ENCODE peak calls at places on chromosomes 7 and 10, in seven cellular contexts. One of them, this sample, is unnamed.

GRCh38 chr7:71408276-71408675 is 276.3 kb downstream of the GALNT17 start:
- DNase-seq in HCT116: no peak
- DNase-seq in WERI-Rb-1: no peak
- DNase-seq in stimulated activated CD8-positive, alpha-beta memory T cell treated with anti-CD3 and anti-CD28 coated beads, Interleukin-7, amount 100 ng/mL, for 1 hour: no peak
- DNase-seq in NCI-H345: no peak
- DNase-seq in midbrain: no peak
- DNase-seq in activated naive CD8-positive, alpha-beta T cell treated with anti-CD3 and anti-CD28 coated beads for 36 hours: no peak
- DNase-seq in this sample: no peak

GRCh38 chr10:49735848-49736563 is 26.1 kb downstream of the OGDHL start:
- DNase-seq in HCT116: no peak
- DNase-seq in WERI-Rb-1: no peak
- DNase-seq in stimulated activated CD8-positive, alpha-beta memory T cell treated with anti-CD3 and anti-CD28 coated beads, Interleukin-7, amount 100 ng/mL, for 1 hour: no peak
- DNase-seq in NCI-H345: no peak
- DNase-seq in midbrain: no peak
- DNase-seq in activated naive CD8-positive, alpha-beta T cell treated with anti-CD3 and anti-CD28 coated beads for 36 hours: no peak
- DNase-seq in this sample: no peak

GRCh38 chr10:99629625-99629978 is 9.4 kb upstream of the SLC25A28 start:
- DNase-seq in HCT116: no peak
- DNase-seq in WERI-Rb-1: no peak
- DNase-seq in stimulated activated CD8-positive, alpha-beta memory T cell treated with anti-CD3 and anti-CD28 coated beads, Interleukin-7, amount 100 ng/mL, for 1 hour: no peak
- DNase-seq in NCI-H345: no peak
- DNase-seq in midbrain: no peak
- DNase-seq in activated naive CD8-positive, alpha-beta T cell treated with anti-CD3 and anti-CD28 coated beads for 36 hours: no peak
- DNase-seq in this sample: no peak

GRCh38 chr7:142110638-142111037 is 880 bp upstream of the MGAM2 start:
- DNase-seq in HCT116: no peak
- DNase-seq in WERI-Rb-1: no peak
- DNase-seq in stimulated activated CD8-positive, alpha-beta memory T cell treated with anti-CD3 and anti-CD28 coated beads, Interleukin-7, amount 100 ng/mL, for 1 hour: no peak
- DNase-seq in NCI-H345: no peak
- DNase-seq in midbrain: no peak
- DNase-seq in activated naive CD8-positive, alpha-beta T cell treated with anti-CD3 and anti-CD28 coated beads for 36 hours: no peak
- DNase-seq in this sample: no peak

GRCh38 chr10:75547391-75548298 is 116.2 kb downstream of the LRMDA start:
- DNase-seq in HCT116: no peak
- DNase-seq in WERI-Rb-1: no peak
- DNase-seq in stimulated activated CD8-positive, alpha-beta memory T cell treated with anti-CD3 and anti-CD28 coated beads, Interleukin-7, amount 100 ng/mL, for 1 hour: no peak
- DNase-seq in NCI-H345: no peak
- DNase-seq in midbrain: no peak
- DNase-seq in activated naive CD8-positive, alpha-beta T cell treated with anti-CD3 and anti-CD28 coated beads for 36 hours: no peak
- DNase-seq in this sample: no peak

GRCh38 chr10:124827474-124827873 is 25.9 kb downstream of the ABRAXAS2 start:
- DNase-seq in HCT116: no peak
- DNase-seq in WERI-Rb-1: no peak
- DNase-seq in stimulated activated CD8-positive, alpha-beta memory T cell treated with anti-CD3 and anti-CD28 coated beads, Interleukin-7, amount 100 ng/mL, for 1 hour: no peak
- DNase-seq in NCI-H345: no peak
- DNase-seq in midbrain: no peak
- DNase-seq in activated naive CD8-positive, alpha-beta T cell treated with anti-CD3 and anti-CD28 coated beads for 36 hours: no peak
- DNase-seq in this sample: peak

GRCh38 chr10:74514322-74514721 is 312.1 kb upstream of the KAT6B start:
- DNase-seq in HCT116: no peak
- DNase-seq in WERI-Rb-1: no peak
- DNase-seq in stimulated activated CD8-positive, alpha-beta memory T cell treated with anti-CD3 and anti-CD28 coated beads, Interleukin-7, amount 100 ng/mL, for 1 hour: no peak
- DNase-seq in NCI-H345: no peak
- DNase-seq in midbrain: no peak
- DNase-seq in activated naive CD8-positive, alpha-beta T cell treated with anti-CD3 and anti-CD28 coated beads for 36 hours: no peak
- DNase-seq in this sample: no peak

GRCh38 chr7:70044064-70044463 is 445.8 kb downstream of the AUTS2 start:
- DNase-seq in HCT116: no peak
- DNase-seq in WERI-Rb-1: no peak
- DNase-seq in stimulated activated CD8-positive, alpha-beta memory T cell treated with anti-CD3 and anti-CD28 coated beads, Interleukin-7, amount 100 ng/mL, for 1 hour: no peak
- DNase-seq in NCI-H345: no peak
- DNase-seq in midbrain: no peak
- DNase-seq in activated naive CD8-positive, alpha-beta T cell treated with anti-CD3 and anti-CD28 coated beads for 36 hours: no peak
- DNase-seq in this sample: no peak

GRCh38 chr7:66698652-66699205 is 41.8 kb upstream of the RABGEF1 start:
- DNase-seq in HCT116: no peak
- DNase-seq in WERI-Rb-1: no peak
- DNase-seq in stimulated activated CD8-positive, alpha-beta memory T cell treated with anti-CD3 and anti-CD28 coated beads, Interleukin-7, amount 100 ng/mL, for 1 hour: no peak
- DNase-seq in NCI-H345: no peak
- DNase-seq in midbrain: no peak
- DNase-seq in activated naive CD8-positive, alpha-beta T cell treated with anti-CD3 and anti-CD28 coated beads for 36 hours: no peak
- DNase-seq in this sample: no peak

GRCh38 chr7:137331378-137331777 is 12.2 kb downstream of the PTN start:
- DNase-seq in HCT116: no peak
- DNase-seq in WERI-Rb-1: no peak
- DNase-seq in stimulated activated CD8-positive, alpha-beta memory T cell treated with anti-CD3 and anti-CD28 coated beads, Interleukin-7, amount 100 ng/mL, for 1 hour: no peak
- DNase-seq in NCI-H345: peak
- DNase-seq in midbrain: no peak
- DNase-seq in activated naive CD8-positive, alpha-beta T cell treated with anti-CD3 and anti-CD28 coated beads for 36 hours: no peak
- DNase-seq in this sample: no peak

GRCh38 chr10:101694056-101694673 is 805 bp downstream of the FBXW4 start:
- DNase-seq in HCT116: no peak
- DNase-seq in WERI-Rb-1: peak
- DNase-seq in stimulated activated CD8-positive, alpha-beta memory T cell treated with anti-CD3 and anti-CD28 coated beads, Interleukin-7, amount 100 ng/mL, for 1 hour: peak
- DNase-seq in NCI-H345: peak
- DNase-seq in midbrain: peak
- DNase-seq in activated naive CD8-positive, alpha-beta T cell treated with anti-CD3 and anti-CD28 coated beads for 36 hours: peak
- DNase-seq in this sample: peak

GRCh38 chr10:13062813-13063212 is 37.1 kb upstream of the OPTN start:
- DNase-seq in HCT116: no peak
- DNase-seq in WERI-Rb-1: no peak
- DNase-seq in stimulated activated CD8-positive, alpha-beta memory T cell treated with anti-CD3 and anti-CD28 coated beads, Interleukin-7, amount 100 ng/mL, for 1 hour: no peak
- DNase-seq in NCI-H345: no peak
- DNase-seq in midbrain: no peak
- DNase-seq in activated naive CD8-positive, alpha-beta T cell treated with anti-CD3 and anti-CD28 coated beads for 36 hours: no peak
- DNase-seq in this sample: no peak

GRCh38 chr10:72688208-72688651 is 3.7 kb upstream of the MCU start:
- DNase-seq in HCT116: no peak
- DNase-seq in WERI-Rb-1: no peak
- DNase-seq in stimulated activated CD8-positive, alpha-beta memory T cell treated with anti-CD3 and anti-CD28 coated beads, Interleukin-7, amount 100 ng/mL, for 1 hour: no peak
- DNase-seq in NCI-H345: no peak
- DNase-seq in midbrain: no peak
- DNase-seq in activated naive CD8-positive, alpha-beta T cell treated with anti-CD3 and anti-CD28 coated beads for 36 hours: no peak
- DNase-seq in this sample: no peak

GRCh38 chr7:69932034-69932628 is 333.9 kb downstream of the AUTS2 start:
- DNase-seq in HCT116: no peak
- DNase-seq in WERI-Rb-1: peak
- DNase-seq in stimulated activated CD8-positive, alpha-beta memory T cell treated with anti-CD3 and anti-CD28 coated beads, Interleukin-7, amount 100 ng/mL, for 1 hour: no peak
- DNase-seq in NCI-H345: peak
- DNase-seq in midbrain: peak
- DNase-seq in activated naive CD8-positive, alpha-beta T cell treated with anti-CD3 and anti-CD28 coated beads for 36 hours: no peak
- DNase-seq in this sample: no peak

GRCh38 chr10:132612571-132613504 is 75.3 kb downstream of the INPP5A start:
- DNase-seq in HCT116: no peak
- DNase-seq in WERI-Rb-1: no peak
- DNase-seq in stimulated activated CD8-positive, alpha-beta memory T cell treated with anti-CD3 and anti-CD28 coated beads, Interleukin-7, amount 100 ng/mL, for 1 hour: no peak
- DNase-seq in NCI-H345: no peak
- DNase-seq in midbrain: no peak
- DNase-seq in activated naive CD8-positive, alpha-beta T cell treated with anti-CD3 and anti-CD28 coated beads for 36 hours: no peak
- DNase-seq in this sample: no peak

GRCh38 chr7:131238260-131238940 is 89.3 kb upstream of the MKLN1 start:
- DNase-seq in HCT116: no peak
- DNase-seq in WERI-Rb-1: no peak
- DNase-seq in stimulated activated CD8-positive, alpha-beta memory T cell treated with anti-CD3 and anti-CD28 coated beads, Interleukin-7, amount 100 ng/mL, for 1 hour: no peak
- DNase-seq in NCI-H345: no peak
- DNase-seq in midbrain: no peak
- DNase-seq in activated naive CD8-positive, alpha-beta T cell treated with anti-CD3 and anti-CD28 coated beads for 36 hours: no peak
- DNase-seq in this sample: peak

GRCh38 chr10:125494631-125495239 is 188.2 kb downstream of the TEX36 start:
- DNase-seq in HCT116: no peak
- DNase-seq in WERI-Rb-1: no peak
- DNase-seq in stimulated activated CD8-positive, alpha-beta memory T cell treated with anti-CD3 and anti-CD28 coated beads, Interleukin-7, amount 100 ng/mL, for 1 hour: no peak
- DNase-seq in NCI-H345: no peak
- DNase-seq in midbrain: no peak
- DNase-seq in activated naive CD8-positive, alpha-beta T cell treated with anti-CD3 and anti-CD28 coated beads for 36 hours: no peak
- DNase-seq in this sample: no peak

GRCh38 chr10:83886871-83887270 is 252.4 kb upstream of the GHITM start:
- DNase-seq in HCT116: no peak
- DNase-seq in WERI-Rb-1: no peak
- DNase-seq in stimulated activated CD8-positive, alpha-beta memory T cell treated with anti-CD3 and anti-CD28 coated beads, Interleukin-7, amount 100 ng/mL, for 1 hour: no peak
- DNase-seq in NCI-H345: peak
- DNase-seq in midbrain: no peak
- DNase-seq in activated naive CD8-positive, alpha-beta T cell treated with anti-CD3 and anti-CD28 coated beads for 36 hours: no peak
- DNase-seq in this sample: no peak

GRCh38 chr10:99779335-99779734 is 3.1 kb upstream of the ABCC2 start:
- DNase-seq in HCT116: no peak
- DNase-seq in WERI-Rb-1: no peak
- DNase-seq in stimulated activated CD8-positive, alpha-beta memory T cell treated with anti-CD3 and anti-CD28 coated beads, Interleukin-7, amount 100 ng/mL, for 1 hour: no peak
- DNase-seq in NCI-H345: no peak
- DNase-seq in midbrain: no peak
- DNase-seq in activated naive CD8-positive, alpha-beta T cell treated with anti-CD3 and anti-CD28 coated beads for 36 hours: no peak
- DNase-seq in this sample: peak

GRCh38 chr7:137970263-137970975 is 31.5 kb downstream of the CREB3L2 start:
- DNase-seq in HCT116: no peak
- DNase-seq in WERI-Rb-1: no peak
- DNase-seq in stimulated activated CD8-positive, alpha-beta memory T cell treated with anti-CD3 and anti-CD28 coated beads, Interleukin-7, amount 100 ng/mL, for 1 hour: no peak
- DNase-seq in NCI-H345: no peak
- DNase-seq in midbrain: no peak
- DNase-seq in activated naive CD8-positive, alpha-beta T cell treated with anti-CD3 and anti-CD28 coated beads for 36 hours: no peak
- DNase-seq in this sample: no peak

GRCh38 chr7:4837814-4838625 is 23.8 kb downstream of the PAPOLB start:
- DNase-seq in HCT116: no peak
- DNase-seq in WERI-Rb-1: peak
- DNase-seq in stimulated activated CD8-positive, alpha-beta memory T cell treated with anti-CD3 and anti-CD28 coated beads, Interleukin-7, amount 100 ng/mL, for 1 hour: no peak
- DNase-seq in NCI-H345: peak
- DNase-seq in midbrain: no peak
- DNase-seq in activated naive CD8-positive, alpha-beta T cell treated with anti-CD3 and anti-CD28 coated beads for 36 hours: no peak
- DNase-seq in this sample: no peak

GRCh38 chr10:18333616-18334015 is 193.4 kb downstream of the CACNB2 start:
- DNase-seq in HCT116: no peak
- DNase-seq in WERI-Rb-1: no peak
- DNase-seq in stimulated activated CD8-positive, alpha-beta memory T cell treated with anti-CD3 and anti-CD28 coated beads, Interleukin-7, amount 100 ng/mL, for 1 hour: no peak
- DNase-seq in NCI-H345: no peak
- DNase-seq in midbrain: no peak
- DNase-seq in activated naive CD8-positive, alpha-beta T cell treated with anti-CD3 and anti-CD28 coated beads for 36 hours: no peak
- DNase-seq in this sample: no peak

GRCh38 chr7:133623716-133624115 is 370.8 kb downstream of the EXOC4 start:
- DNase-seq in HCT116: no peak
- DNase-seq in WERI-Rb-1: no peak
- DNase-seq in stimulated activated CD8-positive, alpha-beta memory T cell treated with anti-CD3 and anti-CD28 coated beads, Interleukin-7, amount 100 ng/mL, for 1 hour: no peak
- DNase-seq in NCI-H345: no peak
- DNase-seq in midbrain: no peak
- DNase-seq in activated naive CD8-positive, alpha-beta T cell treated with anti-CD3 and anti-CD28 coated beads for 36 hours: no peak
- DNase-seq in this sample: no peak

GRCh38 chr10:119333146-119333792 is 125.9 kb downstream of the GRK5 start:
- DNase-seq in HCT116: no peak
- DNase-seq in WERI-Rb-1: peak
- DNase-seq in stimulated activated CD8-positive, alpha-beta memory T cell treated with anti-CD3 and anti-CD28 coated beads, Interleukin-7, amount 100 ng/mL, for 1 hour: no peak
- DNase-seq in NCI-H345: no peak
- DNase-seq in midbrain: no peak
- DNase-seq in activated naive CD8-positive, alpha-beta T cell treated with anti-CD3 and anti-CD28 coated beads for 36 hours: peak
- DNase-seq in this sample: peak

GRCh38 chr7:124840435-124840834 is 74.8 kb upstream of the GPR37 start:
- DNase-seq in HCT116: no peak
- DNase-seq in WERI-Rb-1: no peak
- DNase-seq in stimulated activated CD8-positive, alpha-beta memory T cell treated with anti-CD3 and anti-CD28 coated beads, Interleukin-7, amount 100 ng/mL, for 1 hour: no peak
- DNase-seq in NCI-H345: no peak
- DNase-seq in midbrain: peak
- DNase-seq in activated naive CD8-positive, alpha-beta T cell treated with anti-CD3 and anti-CD28 coated beads for 36 hours: no peak
- DNase-seq in this sample: no peak

GRCh38 chr7:17239683-17240521 is 58.5 kb upstream of the AHR start:
- DNase-seq in HCT116: peak
- DNase-seq in WERI-Rb-1: no peak
- DNase-seq in stimulated activated CD8-positive, alpha-beta memory T cell treated with anti-CD3 and anti-CD28 coated beads, Interleukin-7, amount 100 ng/mL, for 1 hour: no peak
- DNase-seq in NCI-H345: no peak
- DNase-seq in midbrain: no peak
- DNase-seq in activated naive CD8-positive, alpha-beta T cell treated with anti-CD3 and anti-CD28 coated beads for 36 hours: no peak
- DNase-seq in this sample: no peak

GRCh38 chr10:68327889-68328786 is 3.7 kb upstream of the HNRNPH3 start:
- DNase-seq in HCT116: peak
- DNase-seq in WERI-Rb-1: no peak
- DNase-seq in stimulated activated CD8-positive, alpha-beta memory T cell treated with anti-CD3 and anti-CD28 coated beads, Interleukin-7, amount 100 ng/mL, for 1 hour: no peak
- DNase-seq in NCI-H345: no peak
- DNase-seq in midbrain: peak
- DNase-seq in activated naive CD8-positive, alpha-beta T cell treated with anti-CD3 and anti-CD28 coated beads for 36 hours: no peak
- DNase-seq in this sample: no peak

GRCh38 chr7:81583882-81584533 is 185.8 kb downstream of the HGF start:
- DNase-seq in HCT116: no peak
- DNase-seq in WERI-Rb-1: no peak
- DNase-seq in stimulated activated CD8-positive, alpha-beta memory T cell treated with anti-CD3 and anti-CD28 coated beads, Interleukin-7, amount 100 ng/mL, for 1 hour: no peak
- DNase-seq in NCI-H345: no peak
- DNase-seq in midbrain: no peak
- DNase-seq in activated naive CD8-positive, alpha-beta T cell treated with anti-CD3 and anti-CD28 coated beads for 36 hours: no peak
- DNase-seq in this sample: no peak

GRCh38 chr7:33918401-33919120 is 13.2 kb downstream of the BMPER start:
- DNase-seq in HCT116: no peak
- DNase-seq in WERI-Rb-1: no peak
- DNase-seq in stimulated activated CD8-positive, alpha-beta memory T cell treated with anti-CD3 and anti-CD28 coated beads, Interleukin-7, amount 100 ng/mL, for 1 hour: no peak
- DNase-seq in NCI-H345: no peak
- DNase-seq in midbrain: no peak
- DNase-seq in activated naive CD8-positive, alpha-beta T cell treated with anti-CD3 and anti-CD28 coated beads for 36 hours: no peak
- DNase-seq in this sample: no peak

GRCh38 chr7:140928491-140929309 is 4.0 kb upstream of the BRAF start:
- DNase-seq in HCT116: no peak
- DNase-seq in WERI-Rb-1: no peak
- DNase-seq in stimulated activated CD8-positive, alpha-beta memory T cell treated with anti-CD3 and anti-CD28 coated beads, Interleukin-7, amount 100 ng/mL, for 1 hour: no peak
- DNase-seq in NCI-H345: no peak
- DNase-seq in midbrain: no peak
- DNase-seq in activated naive CD8-positive, alpha-beta T cell treated with anti-CD3 and anti-CD28 coated beads for 36 hours: no peak
- DNase-seq in this sample: no peak

GRCh38 chr7:12389089-12389700 is 14.5 kb downstream of the VWDE start:
- DNase-seq in HCT116: peak
- DNase-seq in WERI-Rb-1: peak
- DNase-seq in stimulated activated CD8-positive, alpha-beta memory T cell treated with anti-CD3 and anti-CD28 coated beads, Interleukin-7, amount 100 ng/mL, for 1 hour: no peak
- DNase-seq in NCI-H345: peak
- DNase-seq in midbrain: peak
- DNase-seq in activated naive CD8-positive, alpha-beta T cell treated with anti-CD3 and anti-CD28 coated beads for 36 hours: peak
- DNase-seq in this sample: peak

GRCh38 chr10:63137306-63137705 is 4.2 kb downstream of the NRBF2 start:
- DNase-seq in HCT116: no peak
- DNase-seq in WERI-Rb-1: no peak
- DNase-seq in stimulated activated CD8-positive, alpha-beta memory T cell treated with anti-CD3 and anti-CD28 coated beads, Interleukin-7, amount 100 ng/mL, for 1 hour: no peak
- DNase-seq in NCI-H345: no peak
- DNase-seq in midbrain: no peak
- DNase-seq in activated naive CD8-positive, alpha-beta T cell treated with anti-CD3 and anti-CD28 coated beads for 36 hours: no peak
- DNase-seq in this sample: no peak

GRCh38 chr7:30772984-30773383 is 1.8 kb downstream of the MINDY4 start:
- DNase-seq in HCT116: no peak
- DNase-seq in WERI-Rb-1: no peak
- DNase-seq in stimulated activated CD8-positive, alpha-beta memory T cell treated with anti-CD3 and anti-CD28 coated beads, Interleukin-7, amount 100 ng/mL, for 1 hour: no peak
- DNase-seq in NCI-H345: no peak
- DNase-seq in midbrain: no peak
- DNase-seq in activated naive CD8-positive, alpha-beta T cell treated with anti-CD3 and anti-CD28 coated beads for 36 hours: no peak
- DNase-seq in this sample: no peak